ENCODE peak calls at places on chromosomes 3 and 15, in eight cellular contexts. F is cardiac septum; C is AG04450; T is erythroblast; J is pancreas; N is GM12864; G is activated CD8-positive, alpha-beta T cell treated with anti-CD3 and anti-CD28 coated beads, Interleukin-2, amount 10 ng/mL, durations not matched to agents 7 days and 5 days; I is stimulated activated CD8-positive, alpha-beta memory T cell treated with anti-CD3 and anti-CD28 coated beads, Interleukin-7, amount 100 ng/mL, for 1 hour. Z is an unnamed sample.
A peak's percentile ranks its signal among the peaks of the same experiment; 100 is the strongest.

GRCh38 chr3:46663611-46664135 is 29.8 kb downstream of the ALS2CL start:
- DNase-seq in T (no peak), G (no peak), C (no peak), I (no peak), N (no peak), F (no peak), J (no peak), Z (no peak)

GRCh38 chr15:57505949-57506391 is 85.7 kb upstream of the MYZAP start:
- DNase-seq in G (peak; percentile 1), N (no peak), T (no peak), C (no peak), F (no peak), J (peak; percentile 92), I (no peak), Z (peak; percentile 39)

GRCh38 chr15:60115579-60116415 is 111.7 kb downstream of the FOXB1 start:
- DNase-seq in I (no peak), F (no peak), G (no peak), C (no peak), J (no peak), T (no peak), N (no peak), Z (no peak)

GRCh38 chr15:71914092-71914491 is 103.7 kb downstream of the NR2E3 start:
- DNase-seq in I (no peak), G (no peak), J (no peak), T (no peak), N (no peak), F (no peak), C (no peak), Z (no peak)

GRCh38 chr3:65342084-65342683 is 654.4 kb upstream of the ADAMTS9 start:
- DNase-seq in F (no peak), T (peak; percentile 54), C (no peak), N (no peak), G (peak; percentile 31), I (no peak), J (no peak), Z (peak; percentile 32)

GRCh38 chr3:24141548-24141947 is 196.5 kb downstream of the NR1D2 start:
- DNase-seq in C (no peak), J (no peak), I (no peak), F (no peak), G (no peak), T (no peak), N (no peak), Z (no peak)

GRCh38 chr15:70258369-70259029 is 160.8 kb upstream of the TLE3 start:
- DNase-seq in J (peak; percentile 11), G (peak; percentile 84), F (no peak), I (peak; percentile 14), N (peak; percentile 29), T (no peak), C (no peak), Z (peak; percentile 45)

GRCh38 chr15:74626336-74626735 is 10.7 kb downstream of the CLK3 start:
- DNase-seq in G (no peak), I (no peak), N (no peak), J (no peak), T (no peak), F (no peak), C (no peak), Z (no peak)

GRCh38 chr3:12994357-12994606 is 78.9 kb downstream of the IQSEC1 start:
- DNase-seq in G (no peak), J (peak; percentile 44), C (no peak), T (peak; percentile 54), N (no peak), F (peak; percentile 85), I (no peak), Z (peak; percentile 67)